ENCODE peak calls at places on chromosomes 11 and 22, in six cellular contexts. N is stimulated activated naive B cell treated with anti-CD40 and anti-IgM and Interleukin-4, amounts not matched to agents 10 μg/mL and 1 μg/mL and 100 μg/mL, for 72 hours; D is neural progenitor cell; E is cardiac muscle cell; V is foreskin fibroblast; J is cerebellum. X is an unnamed sample.

GRCh38 chr11:121104223-121104831 is 3.3 kb downstream of the TECTA start:
- DNase-seq in N (no peak), D (no peak), E (no peak), V (no peak), J (no peak), X (no peak)

GRCh38 chr11:78645226-78646202 is 70.8 kb upstream of the NARS2 start:
- DNase-seq in N (peak; percentile 48), D (peak; percentile 73), E (peak; percentile 77), V (peak; percentile 82), J (peak; percentile 52), X (peak; percentile 60)

GRCh38 chr11:58334708-58335107 is 24.2 kb downstream of the OR5B17 start:
- DNase-seq in N (no peak), D (no peak), E (peak; percentile 61), V (peak; percentile 86), J (no peak), X (no peak)

GRCh38 chr11:59562292-59562691 is 51.0 kb downstream of the OR4D9 start:
- DNase-seq in N (no peak), D (no peak), E (no peak), V (no peak), J (no peak), X (no peak)

GRCh38 chr11:111449696-111450479 is 62.3 kb downstream of the BTG4 start:
- DNase-seq in N (no peak), D (no peak), E (no peak), V (no peak), J (no peak), X (no peak)

GRCh38 chr11:43687120-43687791 is 6.7 kb downstream of the HSD17B12 start:
- DNase-seq in N (no peak), D (no peak), E (peak; percentile 87), V (peak; percentile 49), J (no peak), X (no peak)

GRCh38 chr22:48605856-48606255 is 1221.8 kb downstream of the BRD1 start:
- DNase-seq in N (no peak), D (no peak), E (no peak), V (no peak), J (no peak), X (no peak)

GRCh38 chr11:46914363-46914762 is 4.0 kb downstream of the LRP4 start:
- DNase-seq in N (no peak), D (peak; percentile 66), E (no peak), V (peak; percentile 93), J (no peak), X (no peak)

GRCh38 chr22:38180841-38181452 is 683 bp downstream of the PLA2G6 start:
- DNase-seq in N (peak; percentile 31), D (no peak), E (no peak), V (peak; percentile 40), J (no peak), X (no peak)

GRCh38 chr22:36144886-36145541 is 15.5 kb downstream of the APOL3 start:
- DNase-seq in N (no peak), D (peak; percentile 72), E (peak; percentile 88), V (peak; percentile 83), J (peak; percentile 34), X (no peak)

GRCh38 chr11:63510360-63511130 is 4.7 kb downstream of the LGALS12 start:
- DNase-seq in N (no peak), D (peak; percentile 11), E (peak; percentile 83), V (peak; percentile 59), J (peak; percentile 58), X (no peak)

GRCh38 chr22:38448945-38449745 is 5.9 kb downstream of the KCNJ4 start:
- DNase-seq in N (no peak), D (no peak), E (no peak), V (no peak), J (no peak), X (no peak)

GRCh38 chr11:69878144-69878883 is 59.1 kb upstream of the FGF3 start:
- DNase-seq in N (no peak), D (no peak), E (no peak), V (no peak), J (no peak), X (no peak)

GRCh38 chr11:72040497-72041363 is 39.6 kb downstream of the NUMA1 start:
- DNase-seq in N (peak; percentile 43), D (peak; percentile 91), E (peak; percentile 97), V (peak; percentile 97), J (peak; percentile 91), X (peak; percentile 42)

GRCh38 chr11:3213659-3214419 is 4.8 kb downstream of the MRGPRG start:
- DNase-seq in N (no peak), D (no peak), E (no peak), V (no peak), J (no peak), X (no peak)

GRCh38 chr11:64851831-64852337 is 7.4 kb upstream of the CDC42BPG start:
- DNase-seq in N (peak; percentile 80), D (no peak), E (no peak), V (no peak), J (no peak), X (no peak)

GRCh38 chr22:31227186-31227585 is 15.1 kb downstream of the LIMK2 start:
- DNase-seq in N (no peak), D (no peak), E (peak; percentile 25), V (no peak), J (no peak), X (no peak)

GRCh38 chr22:33883961-33884808 is 36.1 kb downstream of the LARGE1 start:
- DNase-seq in N (no peak), D (peak; percentile 24), E (no peak), V (no peak), J (peak; percentile 81), X (no peak)

GRCh38 chr11:14073821-14074529 is 111.5 kb downstream of the SPON1 start:
- DNase-seq in N (no peak), D (peak; percentile 49), E (peak; percentile 65), V (peak; percentile 59), J (no peak), X (no peak)

GRCh38 chr11:67415501-67416304 is at the start of gene CARNS1:
- DNase-seq in N (no peak), D (peak; percentile 38), E (no peak), V (no peak), J (no peak), X (no peak)

GRCh38 chr11:78234006-78234405 is 45.3 kb downstream of the USP35 start:
- DNase-seq in N (no peak), D (no peak), E (no peak), V (no peak), J (no peak), X (no peak)

X was measured in HuH-7.5.